ENCODE peak calls at places on chromosomes 5 and 9, in seven cellular contexts. P is neural progenitor cell, O is DND-41, J is SJSA1, E is gastrocnemius medialis, R is small intestine, N is A549. C is an unnamed sample.

GRCh38 chr5:118139361-118139760 is 849.0 kb downstream of the DTWD2 start:
- DNase-seq in P (no peak), O (no peak), J (no peak), E (no peak), R (no peak), N (no peak), C (no peak)

GRCh38 chr9:126439402-126439765 is 112.8 kb downstream of the MVB12B start:
- DNase-seq in P (no peak), O (no peak), J (no peak), E (no peak), R (no peak), N (no peak), C (no peak)

GRCh38 chr5:62112689-62113220 is 193.3 kb upstream of the KIF2A start:
- DNase-seq in P (no peak), O (no peak), J (peak; percentile 3), E (no peak), R (no peak), N (no peak), C (no peak)

GRCh38 chr5:1099931-1100651 is 11.8 kb downstream of the SLC12A7 start:
- DNase-seq in P (peak; percentile 54), O (no peak), J (no peak), E (no peak), R (no peak), N (no peak), C (no peak)

GRCh38 chr5:169098331-169099121 is 202.4 kb downstream of the SLIT3 start:
- DNase-seq in P (no peak), O (no peak), J (no peak), E (no peak), R (no peak), N (no peak), C (no peak)

GRCh38 chr5:123422433-123423277 is 548 bp downstream of the CEP120 start:
- DNase-seq in P (peak; percentile 46), O (peak; percentile 30), J (peak; percentile 48), E (no peak), R (peak; percentile 42), N (peak; percentile 25), C (peak; percentile 33)

GRCh38 chr5:90263102-90263501 is 146.5 kb downstream of the CETN3 start:
- DNase-seq in P (no peak), O (no peak), J (no peak), E (no peak), R (no peak), N (no peak), C (no peak)

GRCh38 chr5:95446009-95446408 is 54.8 kb downstream of the FAM81B start:
- DNase-seq in P (no peak), O (no peak), J (no peak), E (no peak), R (no peak), N (no peak), C (no peak)

GRCh38 chr5:23314827-23315226 is 192.6 kb upstream of the PRDM9 start:
- DNase-seq in P (no peak), O (no peak), J (no peak), E (no peak), R (no peak), N (peak; percentile 26), C (no peak)

GRCh38 chr9:134624827-134625181 is 16.8 kb upstream of the COL5A1 start:
- DNase-seq in P (no peak), O (no peak), J (peak; percentile 77), E (no peak), R (no peak), N (peak; percentile 71), C (peak; percentile 20)

GRCh38 chr5:142726188-142726731 is 40.4 kb upstream of the FGF1 start:
- DNase-seq in P (no peak), O (no peak), J (peak; percentile 79), E (no peak), R (no peak), N (no peak), C (no peak)

GRCh38 chr9:4706971-4707622 is 27.7 kb downstream of the CDC37L1 start:
- DNase-seq in P (no peak), O (no peak), J (no peak), E (no peak), R (no peak), N (no peak), C (no peak)
- H3K4me3 ChIP-seq in P (no peak overlapping the region), O (no peak overlapping the region), J (no peak overlapping the region), E (no peak overlapping the region), R (no peak overlapping the region), N (no peak overlapping the region), C (no peak overlapping the region)

GRCh38 chr5:148988328-148988727 is 74.5 kb downstream of the SH3TC2 start:
- DNase-seq in P (no peak), O (no peak), J (no peak), E (peak; percentile 34), R (no peak), N (no peak), C (no peak)
- H3K4me1 ChIP-seq in P (peaks cover 5% of the 10 kb centered on the region), O (no peaks in the 10 kb centered on the region), J (peaks cover 57% of the 10 kb centered on the region), E (peaks cover 12% of the 10 kb centered on the region), R (no peaks in the 10 kb centered on the region), N (peaks cover 6% of the 10 kb centered on the region), C (no peaks in the 10 kb centered on the region)

DNA sequence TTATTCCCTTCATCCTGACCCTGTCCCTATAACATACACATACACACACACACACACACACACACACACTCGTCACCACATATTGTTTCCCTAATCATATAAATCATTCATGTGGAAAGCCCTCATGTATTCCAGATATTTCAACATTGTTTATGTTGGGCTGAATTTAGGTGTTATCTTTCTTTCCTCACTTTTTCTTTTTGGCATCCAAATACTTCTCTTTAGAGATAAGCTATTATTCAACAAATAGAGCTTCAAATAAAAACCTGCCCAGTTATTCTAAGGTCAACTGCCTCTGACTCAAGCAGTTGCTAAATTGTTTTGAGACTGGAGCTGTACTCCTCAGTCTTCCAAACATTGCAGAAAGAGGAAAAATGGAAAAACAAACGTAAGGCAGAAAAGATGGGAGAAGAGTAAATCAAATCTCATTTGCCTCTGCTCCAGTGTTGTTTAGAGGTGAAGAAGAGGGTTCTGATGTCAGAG is 215.8 kb downstream of the GAS1 start:
- DNase-seq in P (no peak), O (no peak), J (no peak), E (no peak), R (no peak), N (no peak), C (peak; percentile 55)
- H3K4me3 ChIP-seq in P (no peak overlapping the region), O (no peak overlapping the region), J (no peak overlapping the region), E (no peak overlapping the region), R (no peak overlapping the region), N (no peak overlapping the region), C (no peak overlapping the region)

GRCh38 chr5:173887610-173888472 is at the start of gene CPEB4:
- DNase-seq in P (peak; percentile 100), O (peak; percentile 97), J (peak; percentile 100), E (peak; percentile 99), R (peak; percentile 100), N (peak; percentile 99), C (peak; percentile 100)
- H3K4me1 ChIP-seq in P (no peaks in the 10 kb centered on the region), O (peaks cover 17% of the 10 kb centered on the region), J (peaks cover 48% of the 10 kb centered on the region), E (no peaks in the 10 kb centered on the region), R (peaks cover 15% of the 10 kb centered on the region), N (peaks cover 20% of the 10 kb centered on the region), C (peaks cover 25% of the 10 kb centered on the region)

GRCh38 chr5:25448190-25448621 is 803.4 kb upstream of the CDH10 start:
- DNase-seq in P (peak; percentile 30), O (no peak), J (no peak), E (no peak), R (no peak), N (no peak), C (no peak)

GRCh38 chr5:25444697-25445096 is 799.9 kb upstream of the CDH10 start:
- DNase-seq in P (no peak), O (no peak), J (no peak), E (no peak), R (no peak), N (no peak), C (no peak)

GRCh38 chr5:25453500-25453899 is 808.7 kb upstream of the CDH10 start:
- DNase-seq in P (no peak), O (no peak), J (no peak), E (no peak), R (no peak), N (no peak), C (no peak)

GRCh38 chr5:25448646-25449045 is 803.9 kb upstream of the CDH10 start:
- DNase-seq in P (peak; percentile 27), O (no peak), J (no peak), E (no peak), R (no peak), N (no peak), C (no peak)
- H3K4me3 ChIP-seq in P (no peak overlapping the region), O (no peak overlapping the region), J (no peak overlapping the region), E (no peak overlapping the region), R (no peak overlapping the region), N (no peak overlapping the region), C (no peak overlapping the region)

GRCh38 chr5:135228236-135228635 is 170.8 kb downstream of the MACROH2A1 start:
- DNase-seq in P (no peak), O (no peak), J (no peak), E (no peak), R (no peak), N (no peak), C (peak; percentile 7)
- H3K4me1 ChIP-seq in P (peaks cover 11% of the 10 kb centered on the region), O (no peaks in the 10 kb centered on the region), J (peaks cover 8% of the 10 kb centered on the region), E (peaks cover 20% of the 10 kb centered on the region), R (peaks cover 2% of the 10 kb centered on the region), N (peaks cover 21% of the 10 kb centered on the region), C (peaks cover 26% of the 10 kb centered on the region)

GRCh38 chr9:77648458-77649108 is 461 bp upstream of the GNA14 start:
- DNase-seq in P (peak; percentile 34), O (no peak), J (no peak), E (no peak), R (peak; percentile 63), N (no peak), C (peak; percentile 31)
- H3K4me3 ChIP-seq in P (peak overlapping the region; percentile 45), O (no peak overlapping the region), J (no peak overlapping the region), E (peak overlapping the region; percentile 55), R (peak overlapping the region; percentile 50), N (no peak overlapping the region), C (peak overlapping the region; percentile 65)

C was measured in tibial artery.